ENCODE peak calls at places on chromosomes 12 and 14, in nine cellular contexts. One of them, this sample, is unnamed.

GRCh38 chr14:91264151-91265150 is 19.9 kb upstream of the GPR68 start:
- DNase-seq in Peyer's patch: peak
- DNase-seq in tibial artery: no peak
- DNase-seq in osteoblast: peak
- DNase-seq in PC-3: peak
- DNase-seq in HCT116: no peak
- DNase-seq in fibroblast of the aortic adventitia: no peak
- DNase-seq in psoas muscle: peak
- DNase-seq in upper lobe of left lung: no peak
- DNase-seq in this sample: no peak

GRCh38 chr12:121970901-121971300 is 50.8 kb upstream of the BCL7A start:
- DNase-seq in Peyer's patch: no peak
- DNase-seq in tibial artery: no peak
- DNase-seq in osteoblast: no peak
- DNase-seq in psoas muscle: peak
- DNase-seq in upper lobe of left lung: no peak
- DNase-seq in fibroblast of the aortic adventitia: no peak
- DNase-seq in HCT116: no peak
- DNase-seq in PC-3: no peak
- DNase-seq in this sample: no peak

GRCh38 chr12:15631007-15631715 is 158.0 kb downstream of the EPS8 start:
- DNase-seq in tibial artery: no peak
- DNase-seq in upper lobe of left lung: no peak
- DNase-seq in Peyer's patch: no peak
- DNase-seq in fibroblast of the aortic adventitia: no peak
- DNase-seq in psoas muscle: no peak
- DNase-seq in PC-3: no peak
- DNase-seq in osteoblast: no peak
- DNase-seq in HCT116: no peak
- DNase-seq in this sample: no peak

GRCh38 chr14:24058260-24058950 is 6.6 kb downstream of the CARMIL3 start:
- DNase-seq in osteoblast: peak
- DNase-seq in HCT116: no peak
- DNase-seq in psoas muscle: peak
- DNase-seq in Peyer's patch: peak
- DNase-seq in fibroblast of the aortic adventitia: peak
- DNase-seq in upper lobe of left lung: peak
- DNase-seq in tibial artery: peak
- DNase-seq in PC-3: peak
- DNase-seq in this sample: no peak

GRCh38 chr12:113002155-113002554 is 23.8 kb downstream of the OAS2 start:
- DNase-seq in psoas muscle: no peak
- DNase-seq in tibial artery: no peak
- DNase-seq in osteoblast: peak
- DNase-seq in PC-3: no peak
- DNase-seq in Peyer's patch: no peak
- DNase-seq in fibroblast of the aortic adventitia: no peak
- DNase-seq in HCT116: peak
- DNase-seq in upper lobe of left lung: no peak
- DNase-seq in this sample: no peak

GRCh38 chr14:71692496-71692895 is 239.7 kb upstream of the RGS6 start:
- DNase-seq in PC-3: peak
- DNase-seq in tibial artery: no peak
- DNase-seq in upper lobe of left lung: peak
- DNase-seq in HCT116: no peak
- DNase-seq in osteoblast: peak
- DNase-seq in Peyer's patch: no peak
- DNase-seq in psoas muscle: no peak
- DNase-seq in fibroblast of the aortic adventitia: peak
- DNase-seq in this sample: no peak

GRCh38 chr12:87259405-87259804 is 769.8 kb downstream of the C12orf50 start:
- DNase-seq in fibroblast of the aortic adventitia: no peak
- DNase-seq in psoas muscle: no peak
- DNase-seq in Peyer's patch: no peak
- DNase-seq in HCT116: no peak
- DNase-seq in tibial artery: no peak
- DNase-seq in osteoblast: no peak
- DNase-seq in PC-3: peak
- DNase-seq in upper lobe of left lung: no peak
- DNase-seq in this sample: no peak

GRCh38 chr14:30638926-30639325 is 16.8 kb downstream of the SCFD1 start:
- DNase-seq in tibial artery: no peak
- DNase-seq in Peyer's patch: no peak
- DNase-seq in PC-3: no peak
- DNase-seq in upper lobe of left lung: peak
- DNase-seq in HCT116: no peak
- DNase-seq in fibroblast of the aortic adventitia: no peak
- DNase-seq in osteoblast: no peak
- DNase-seq in psoas muscle: no peak
- DNase-seq in this sample: no peak

DNA sequence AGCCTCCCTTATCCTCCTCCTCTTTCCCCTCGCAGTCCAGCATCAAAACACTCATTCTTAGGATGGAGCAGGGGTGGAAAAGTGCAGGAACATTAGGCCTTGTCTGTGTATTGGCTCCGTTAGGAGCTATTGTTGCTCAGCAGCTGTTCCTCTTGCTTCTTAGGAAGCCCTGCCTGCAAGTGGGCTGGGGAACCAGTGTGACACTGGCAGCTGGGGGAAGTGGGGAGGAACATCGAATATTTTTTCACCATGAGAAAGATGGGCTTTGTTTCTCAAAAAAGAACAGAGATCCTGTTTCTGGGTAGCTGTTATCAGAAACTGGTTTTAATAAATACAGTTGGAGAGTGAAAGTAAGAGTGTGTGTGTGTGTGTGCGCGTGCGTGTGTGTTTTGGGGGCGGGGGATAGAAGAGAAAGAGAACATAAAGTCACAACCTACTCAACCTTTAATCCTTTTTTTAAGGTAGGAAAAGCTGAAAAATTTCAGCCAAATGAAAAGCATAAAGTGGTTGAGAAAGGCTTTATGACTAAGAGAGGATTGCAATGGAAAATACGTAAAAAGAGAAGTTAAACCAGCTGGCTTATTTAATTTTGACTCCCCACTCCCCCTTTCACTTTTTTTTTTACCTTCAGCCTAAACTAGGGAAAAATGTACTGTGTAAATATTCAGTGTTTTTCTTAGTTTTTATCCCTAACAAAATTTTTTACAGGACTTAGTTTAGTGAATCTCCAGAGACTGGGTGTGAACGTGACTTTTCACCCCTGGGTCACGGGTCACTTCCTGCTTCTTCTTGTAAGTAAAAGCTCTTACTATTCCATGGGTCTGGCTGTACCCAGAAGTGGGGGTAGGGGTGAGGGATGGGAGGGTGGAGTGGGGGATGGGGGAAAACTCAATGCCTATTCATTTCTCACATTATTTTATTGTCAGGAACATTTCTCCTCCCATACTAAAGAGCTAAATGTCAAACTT is 197.1 kb upstream of the PLEKHG7 start:
- DNase-seq in HCT116: no peak
- DNase-seq in Peyer's patch: peak
- DNase-seq in fibroblast of the aortic adventitia: peak
- DNase-seq in tibial artery: peak
- DNase-seq in PC-3: no peak
- DNase-seq in osteoblast: no peak
- DNase-seq in upper lobe of left lung: peak
- DNase-seq in psoas muscle: peak
- DNase-seq in this sample: peak
- H3K4me3 ChIP-seq in HCT116: no peak
- H3K4me3 ChIP-seq in Peyer's patch: peak
- H3K4me3 ChIP-seq in fibroblast of the aortic adventitia: no peak
- H3K4me3 ChIP-seq in tibial artery: peak
- H3K4me3 ChIP-seq in PC-3: no peak
- H3K4me3 ChIP-seq in osteoblast: peak
- H3K4me3 ChIP-seq in upper lobe of left lung: peak
- H3K4me3 ChIP-seq in psoas muscle: peak
- H3K4me3 ChIP-seq in this sample: peak

DNA sequence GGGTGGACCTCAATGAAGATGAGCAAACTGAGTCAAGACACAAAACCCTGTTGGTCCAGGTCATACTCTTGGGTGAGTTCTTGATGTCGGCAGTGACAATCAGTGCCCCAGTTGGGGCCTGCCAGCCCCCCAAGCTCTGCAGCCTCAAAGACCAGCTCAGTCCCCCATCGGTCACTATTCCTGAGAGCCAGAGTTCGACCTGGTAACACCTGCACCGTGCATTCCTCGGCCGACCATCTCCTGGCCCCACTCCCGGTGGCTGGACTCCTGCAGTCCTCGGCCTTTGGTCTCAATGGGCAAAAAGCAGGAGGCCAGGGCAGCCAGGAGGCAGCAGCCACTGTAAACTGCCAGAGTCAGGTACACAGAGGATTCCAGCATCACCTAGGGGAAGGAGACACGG is 32.5 kb downstream of the DAO start:
- DNase-seq in fibroblast of the aortic adventitia: no peak
- DNase-seq in psoas muscle: no peak
- DNase-seq in tibial artery: no peak
- DNase-seq in upper lobe of left lung: no peak
- DNase-seq in HCT116: no peak
- DNase-seq in osteoblast: no peak
- DNase-seq in PC-3: no peak
- DNase-seq in Peyer's patch: no peak
- DNase-seq in this sample: no peak
- TF ChIP-seq CTCF in fibroblast of the aortic adventitia: no peak
- TF ChIP-seq CTCF in psoas muscle: no peak
- TF ChIP-seq CTCF in tibial artery: no peak
- TF ChIP-seq CTCF in upper lobe of left lung: no peak
- TF ChIP-seq CTCF in HCT116: no peak
- TF ChIP-seq CTCF in osteoblast: no peak
- TF ChIP-seq CTCF in PC-3: no peak
- TF ChIP-seq CTCF in Peyer's patch: no peak
- TF ChIP-seq CTCF in this sample: no peak

GRCh38 chr14:105094193-105094907 is 29.1 kb upstream of the GPR132 start:
- DNase-seq in PC-3: no peak
- DNase-seq in Peyer's patch: peak
- DNase-seq in psoas muscle: no peak
- DNase-seq in upper lobe of left lung: peak
- DNase-seq in HCT116: no peak
- DNase-seq in tibial artery: peak
- DNase-seq in osteoblast: peak
- DNase-seq in fibroblast of the aortic adventitia: no peak
- DNase-seq in this sample: no peak

GRCh38 chr14:105093426-105094192 is 28.4 kb upstream of the GPR132 start:
- DNase-seq in upper lobe of left lung: peak
- DNase-seq in tibial artery: peak
- DNase-seq in psoas muscle: no peak
- DNase-seq in fibroblast of the aortic adventitia: peak
- DNase-seq in HCT116: peak
- DNase-seq in PC-3: peak
- DNase-seq in Peyer's patch: peak
- DNase-seq in osteoblast: peak
- DNase-seq in this sample: peak

GRCh38 chr14:105091335-105092123 is 26.3 kb upstream of the GPR132 start:
- DNase-seq in PC-3: peak
- DNase-seq in fibroblast of the aortic adventitia: peak
- DNase-seq in upper lobe of left lung: peak
- DNase-seq in osteoblast: peak
- DNase-seq in psoas muscle: no peak
- DNase-seq in HCT116: peak
- DNase-seq in tibial artery: peak
- DNase-seq in Peyer's patch: peak
- DNase-seq in this sample: no peak

GRCh38 chr14:105092124-105092911 is 27.1 kb upstream of the GPR132 start:
- DNase-seq in osteoblast: peak
- DNase-seq in tibial artery: peak
- DNase-seq in psoas muscle: no peak
- DNase-seq in PC-3: peak
- DNase-seq in upper lobe of left lung: peak
- DNase-seq in fibroblast of the aortic adventitia: no peak
- DNase-seq in Peyer's patch: peak
- DNase-seq in HCT116: no peak
- DNase-seq in this sample: no peak

DNA sequence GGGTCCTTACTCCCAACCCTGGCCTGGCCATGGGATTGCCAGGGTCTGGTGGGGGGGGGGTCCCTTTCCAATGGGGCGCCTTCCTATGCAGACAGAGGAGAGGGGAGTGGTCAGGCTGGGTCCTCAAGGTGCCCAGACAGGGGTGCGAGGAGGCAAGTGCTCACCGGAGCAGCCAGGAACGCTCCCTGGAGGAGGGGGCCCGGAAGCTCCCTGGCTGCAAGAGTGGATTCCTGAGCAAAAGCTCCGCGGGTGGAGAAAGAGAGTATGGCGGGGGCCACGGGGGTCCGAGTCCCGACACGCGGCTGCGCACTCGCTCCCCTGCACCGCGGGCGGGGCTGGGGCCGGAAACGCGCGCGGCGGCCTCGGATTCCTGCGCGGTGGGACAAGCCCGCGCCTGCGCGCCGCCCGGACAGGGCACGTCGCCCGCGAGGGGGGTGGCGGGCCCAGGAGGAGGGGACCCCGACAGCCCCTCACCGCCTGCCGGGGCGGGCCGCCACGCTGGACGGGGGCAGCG is 27.7 kb upstream of the GPR132 start:
- DNase-seq in Peyer's patch: peak
- DNase-seq in tibial artery: peak
- DNase-seq in PC-3: peak
- DNase-seq in HCT116: no peak
- DNase-seq in fibroblast of the aortic adventitia: peak
- DNase-seq in psoas muscle: no peak
- DNase-seq in osteoblast: peak
- DNase-seq in upper lobe of left lung: peak
- DNase-seq in this sample: peak
- H3K4me3 ChIP-seq in Peyer's patch: peak
- H3K4me3 ChIP-seq in tibial artery: peak
- H3K4me3 ChIP-seq in PC-3: peak
- H3K4me3 ChIP-seq in HCT116: peak
- H3K4me3 ChIP-seq in fibroblast of the aortic adventitia: peak
- H3K4me3 ChIP-seq in psoas muscle: peak
- H3K4me3 ChIP-seq in osteoblast: peak
- H3K4me3 ChIP-seq in upper lobe of left lung: peak
- H3K4me3 ChIP-seq in this sample: peak

GRCh38 chr14:93859957-93860356 is 67.2 kb upstream of the FAM181A start:
- DNase-seq in psoas muscle: peak
- DNase-seq in PC-3: no peak
- DNase-seq in fibroblast of the aortic adventitia: no peak
- DNase-seq in Peyer's patch: no peak
- DNase-seq in tibial artery: no peak
- DNase-seq in upper lobe of left lung: no peak
- DNase-seq in HCT116: no peak
- DNase-seq in osteoblast: no peak
- DNase-seq in this sample: no peak

GRCh38 chr14:93858896-93859295 is 68.2 kb upstream of the FAM181A start:
- DNase-seq in HCT116: no peak
- DNase-seq in Peyer's patch: no peak
- DNase-seq in psoas muscle: no peak
- DNase-seq in fibroblast of the aortic adventitia: no peak
- DNase-seq in osteoblast: no peak
- DNase-seq in tibial artery: no peak
- DNase-seq in PC-3: no peak
- DNase-seq in upper lobe of left lung: no peak
- DNase-seq in this sample: no peak

GRCh38 chr14:93861846-93862641 is 65.1 kb upstream of the FAM181A start:
- DNase-seq in psoas muscle: no peak
- DNase-seq in tibial artery: no peak
- DNase-seq in HCT116: no peak
- DNase-seq in Peyer's patch: no peak
- DNase-seq in osteoblast: no peak
- DNase-seq in upper lobe of left lung: no peak
- DNase-seq in fibroblast of the aortic adventitia: no peak
- DNase-seq in PC-3: no peak
- DNase-seq in this sample: no peak

GRCh38 chr14:93857081-93857480 is 68.8 kb upstream of the PRIMA1 start:
- DNase-seq in tibial artery: no peak
- DNase-seq in upper lobe of left lung: no peak
- DNase-seq in PC-3: no peak
- DNase-seq in psoas muscle: no peak
- DNase-seq in osteoblast: no peak
- DNase-seq in Peyer's patch: no peak
- DNase-seq in HCT116: no peak
- DNase-seq in fibroblast of the aortic adventitia: no peak
- DNase-seq in this sample: no peak

GRCh38 chr14:93857500-93857899 is 69.2 kb upstream of the PRIMA1 start:
- DNase-seq in HCT116: peak
- DNase-seq in Peyer's patch: no peak
- DNase-seq in osteoblast: no peak
- DNase-seq in tibial artery: no peak
- DNase-seq in psoas muscle: no peak
- DNase-seq in fibroblast of the aortic adventitia: no peak
- DNase-seq in PC-3: no peak
- DNase-seq in upper lobe of left lung: no peak
- DNase-seq in this sample: no peak
- TF ChIP-seq CTCF in HCT116: no peak
- TF ChIP-seq CTCF in Peyer's patch: no peak
- TF ChIP-seq CTCF in osteoblast: no peak
- TF ChIP-seq CTCF in tibial artery: no peak
- TF ChIP-seq CTCF in psoas muscle: no peak
- TF ChIP-seq CTCF in fibroblast of the aortic adventitia: no peak
- TF ChIP-seq CTCF in PC-3: no peak
- TF ChIP-seq CTCF in upper lobe of left lung: no peak
- TF ChIP-seq CTCF in this sample: no peak

This sample was measured in GM06990.